ENCODE peak calls at places on chromosomes 7 and 10, in five cellular contexts. G is prostate gland, M is K562, H is SK-N-SH, X is HCT116. Y is an unnamed sample.

GRCh38 chr7:32150589-32150988 is 80.4 kb upstream of the PDE1C start:
- DNase-seq in G (no peak), M (no peak), H (no peak), X (no peak), Y (no peak)

GRCh38 chr7:954330-955238 is at the start of gene ADAP1:
- DNase-seq in G (no peak), M (peak), H (peak), X (no peak), Y (no peak)

GRCh38 chr7:71285614-71286013 is 153.7 kb downstream of the GALNT17 start:
- DNase-seq in G (no peak), M (no peak), H (no peak), X (no peak), Y (no peak)

GRCh38 chr10:12957081-12957480 is 44.4 kb downstream of the CCDC3 start:
- DNase-seq in G (no peak), M (no peak), H (no peak), X (no peak), Y (peak)

GRCh38 chr10:45395554-45395953 is 21.5 kb downstream of the ALOX5 start:
- DNase-seq in G (no peak), M (no peak), H (no peak), X (no peak), Y (no peak)

GRCh38 chr7:143518521-143518920 is 40.8 kb downstream of the TAS2R41 start:
- DNase-seq in G (no peak), M (no peak), H (no peak), X (no peak), Y (no peak)

GRCh38 chr10:16904619-16905018 is 87.4 kb upstream of the RSU1 start:
- DNase-seq in G (no peak), M (peak), H (no peak), X (no peak), Y (no peak)

GRCh38 chr10:86402283-86402931 is 35.8 kb upstream of the GRID1 start:
- DNase-seq in G (no peak), M (no peak), H (no peak), X (no peak), Y (no peak)

GRCh38 chr10:57962839-57963238 is 304.9 kb downstream of the IPMK start:
- DNase-seq in G (no peak), M (no peak), H (no peak), X (no peak), Y (no peak)

GRCh38 chr10:93417264-93417663 is 64.9 kb downstream of the MYOF start:
- DNase-seq in G (no peak), M (no peak), H (no peak), X (no peak), Y (no peak)

GRCh38 chr10:127243490-127244272 is 47.3 kb upstream of the INSYN2A start:
- DNase-seq in G (no peak), M (peak), H (peak), X (peak), Y (no peak)

GRCh38 chr7:144019457-144019856 is 19.3 kb downstream of the OR6B1 start:
- DNase-seq in G (no peak), M (no peak), H (no peak), X (no peak), Y (no peak)

GRCh38 chr10:99435986-99436633 is 5.7 kb upstream of the GOT1 start:
- DNase-seq in G (peak), M (peak), H (peak), X (peak), Y (no peak)

GRCh38 chr7:30173058-30173897 is 38.5 kb downstream of the MTURN start:
- DNase-seq in G (peak), M (peak), H (peak), X (no peak), Y (no peak)

GRCh38 chr7:55556031-55556430 is 16.3 kb downstream of the VOPP1 start:
- DNase-seq in G (no peak), M (no peak), H (no peak), X (no peak), Y (no peak)

GRCh38 chr10:133481086-133481643 is 27.4 kb downstream of the SCART1 start:
- DNase-seq in G (no peak), M (no peak), H (peak), X (no peak), Y (no peak)

GRCh38 chr7:33185786-33186185 is 56.4 kb downstream of the BBS9 start:
- DNase-seq in G (no peak), M (peak), H (peak), X (peak), Y (no peak)

GRCh38 chr7:149825567-149826343 is 12.4 kb upstream of the ZNF862 start:
- DNase-seq in G (no peak), M (no peak), H (peak), X (no peak), Y (no peak)

GRCh38 chr7:34061175-34061574 is 155.8 kb downstream of the BMPER start:
- DNase-seq in G (no peak), M (no peak), H (no peak), X (no peak), Y (no peak)

GRCh38 chr10:4399571-4399970 is 426.4 kb upstream of the AKR1E2 start:
- DNase-seq in G (no peak), M (no peak), H (no peak), X (no peak), Y (no peak)

GRCh38 chr10:103791858-103792257 is 63.5 kb downstream of the SH3PXD2A start:
- DNase-seq in G (no peak), M (no peak), H (no peak), X (no peak), Y (no peak)

GRCh38 chr10:100148353-100149211 is 37.2 kb downstream of the ERLIN1 start:
- DNase-seq in G (no peak), M (no peak), H (no peak), X (peak), Y (no peak)

GRCh38 chr7:43639858-43640491 is 57.1 kb downstream of the STK17A start:
- DNase-seq in G (no peak), M (no peak), H (no peak), X (no peak), Y (no peak)

GRCh38 chr10:46270086-46270811 is 16.5 kb upstream of the ANTXRL start:
- DNase-seq in G (no peak), M (no peak), H (no peak), X (no peak), Y (peak)

GRCh38 chr7:138228764-138229163 is 152.5 kb downstream of the AKR1D1 start:
- DNase-seq in G (no peak), M (no peak), H (no peak), X (no peak), Y (no peak)

GRCh38 chr10:77673515-77674140 is 36.0 kb upstream of the KCNMA1 start:
- DNase-seq in G (no peak), M (no peak), H (no peak), X (no peak), Y (no peak)

GRCh38 chr10:101569465-101569837 is 18.6 kb downstream of the POLL start:
- DNase-seq in G (no peak), M (no peak), H (peak), X (no peak), Y (no peak)

GRCh38 chr7:22989646-22990587 is 24.0 kb downstream of the HYCC1 start:
- DNase-seq in G (no peak), M (no peak), H (no peak), X (no peak), Y (no peak)

GRCh38 chr10:49322371-49323170 is 23.6 kb downstream of the C10orf71 start:
- DNase-seq in G (no peak), M (no peak), H (no peak), X (no peak), Y (peak)

GRCh38 chr10:89861584-89862287 is 160.3 kb downstream of the KIF20B start:
- DNase-seq in G (no peak), M (no peak), H (no peak), X (peak), Y (no peak)

GRCh38 chr7:16985621-16986020 is 103.8 kb upstream of the AGR3 start:
- DNase-seq in G (no peak), M (no peak), H (no peak), X (no peak), Y (no peak)

GRCh38 chr10:43209651-43210141 is 57.2 kb downstream of the RASGEF1A start:
- DNase-seq in G (no peak), M (no peak), H (no peak), X (no peak), Y (no peak)

GRCh38 chr7:120273476-120273975 is 551 bp downstream of the KCND2 start:
- DNase-seq in G (no peak), M (no peak), H (peak), X (no peak), Y (no peak)

GRCh38 chr7:22361320-22361719 is 4.4 kb upstream of the RAPGEF5 start:
- DNase-seq in G (no peak), M (no peak), H (no peak), X (no peak), Y (no peak)

GRCh38 chr7:157549612-157550299 is 213.0 kb downstream of the DNAJB6 start:
- DNase-seq in G (no peak), M (no peak), H (no peak), X (no peak), Y (no peak)

GRCh38 chr7:107234436-107234835 is 65.6 kb downstream of the HBP1 start:
- DNase-seq in G (no peak), M (no peak), H (no peak), X (no peak), Y (no peak)

GRCh38 chr7:47799529-47799928 is 148.7 kb downstream of the PKD1L1 start:
- DNase-seq in G (no peak), M (no peak), H (no peak), X (no peak), Y (no peak)

GRCh38 chr10:78684954-78685353 is 383.8 kb upstream of the ZMIZ1 start:
- DNase-seq in G (no peak), M (no peak), H (peak), X (no peak), Y (peak)
- TF ChIP-seq POLR2AphosphoS5 in G (no peak), M (no peak), H (no peak), X (no peak), Y (no peak)

DNA sequence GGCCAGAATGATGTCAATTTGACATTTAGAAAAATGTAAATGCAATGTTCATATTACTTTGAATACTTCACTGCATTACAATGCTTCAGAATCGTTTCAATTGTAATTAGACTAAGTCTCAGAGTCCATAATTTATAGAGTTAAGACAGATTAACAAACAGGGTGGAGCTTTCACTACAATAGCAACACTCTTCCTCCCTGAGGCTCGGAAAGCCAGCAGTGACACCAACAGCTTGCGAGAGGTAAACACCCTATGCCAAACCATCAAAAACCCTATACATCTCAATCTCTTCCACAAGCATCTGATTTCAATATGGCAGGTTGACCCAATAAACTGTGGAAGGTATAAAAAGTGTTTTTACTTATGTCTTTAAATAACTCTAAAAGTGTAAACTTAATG is 72.2 kb downstream of the DOCK4 start:
- DNase-seq in G (no peak), M (no peak), H (no peak), X (no peak), Y (no peak)
- H3K27ac ChIP-seq in G (no peak), M (no peak), H (no peak), X (no peak), Y (no peak)

GRCh38 chr10:80496555-80497172 is 41.0 kb upstream of the SH2D4B start:
- DNase-seq in G (no peak), M (no peak), H (no peak), X (no peak), Y (no peak)

GRCh38 chr10:80498039-80498832 is 39.5 kb upstream of the SH2D4B start:
- DNase-seq in G (no peak), M (no peak), H (no peak), X (no peak), Y (no peak)

GRCh38 chr10:80500572-80501380 is 36.9 kb upstream of the SH2D4B start:
- DNase-seq in G (no peak), M (peak), H (no peak), X (no peak), Y (no peak)

GRCh38 chr10:80497187-80498038 is 40.3 kb upstream of the SH2D4B start:
- DNase-seq in G (no peak), M (peak), H (no peak), X (no peak), Y (no peak)

GRCh38 chr10:80498833-80499671 is 38.6 kb upstream of the SH2D4B start:
- DNase-seq in G (peak), M (peak), H (no peak), X (peak), Y (peak)
- TF ChIP-seq POLR2AphosphoS5 in G (peak), M (peak), H (no peak), X (peak), Y (peak)

GRCh38 chr7:128202287-128202957 is 38.7 kb upstream of the LEP start:
- DNase-seq in G (no peak), M (no peak), H (peak), X (no peak), Y (peak)

GRCh38 chr7:128203047-128203491 is 38.0 kb upstream of the LEP start:
- DNase-seq in G (no peak), M (no peak), H (peak), X (no peak), Y (no peak)

GRCh38 chr7:128201067-128201689 is 39.9 kb upstream of the LEP start:
- DNase-seq in G (no peak), M (peak), H (peak), X (no peak), Y (no peak)

GRCh38 chr7:128200376-128200775 is 40.7 kb upstream of the LEP start:
- DNase-seq in G (no peak), M (no peak), H (no peak), X (no peak), Y (no peak)

DNA sequence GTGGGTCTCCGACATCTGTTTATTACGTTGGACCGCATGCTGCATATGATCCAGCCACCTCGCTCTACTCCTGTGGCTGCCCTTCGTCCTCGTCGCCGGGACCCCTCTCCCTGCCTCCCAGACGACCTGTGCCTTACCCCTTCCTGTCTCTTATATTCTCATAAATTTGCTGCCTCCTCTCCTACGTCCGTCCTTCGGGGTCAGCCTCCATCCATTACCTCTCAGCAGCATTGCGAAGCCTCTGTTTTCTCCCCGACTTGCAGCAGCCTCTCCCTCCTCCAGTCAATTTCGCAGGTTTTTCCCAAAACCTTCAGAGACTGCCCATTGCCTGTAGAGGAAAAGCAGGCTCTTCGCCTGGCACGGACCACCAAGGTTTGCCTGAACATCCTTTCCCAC is 39.4 kb upstream of the LEP start:
- DNase-seq in G (no peak), M (no peak), H (peak), X (no peak), Y (peak)
- H3K27ac ChIP-seq in G (no peak), M (no peak), H (no peak), X (no peak), Y (no peak)

Y was measured in vagina.